ENCODE peak calls at places on chromosomes 5 and 9, in nine cellular contexts. X is right lobe of liver, R is coronary artery, J is psoas muscle, O is mammary epithelial cell, V is heart right ventricle, W is astrocyte of the spinal cord, N is cardiac muscle cell, A is spleen. I is an unnamed sample.

GRCh38 chr5:112691341-112691685 is 46.4 kb upstream of the APC start:
- DNase-seq in A (no peak), W (no peak), O (no peak), N (no peak), X (no peak), J (no peak), R (no peak), V (no peak), I (no peak)

GRCh38 chr5:39058984-39059565 is 15.1 kb downstream of the RICTOR start:
- DNase-seq in X (no peak), A (no peak), J (no peak), V (no peak), R (no peak), N (no peak), O (no peak), W (no peak), I (no peak)

GRCh38 chr9:88532320-88532719 is 2.7 kb upstream of the NXNL2 start:
- DNase-seq in X (peak; percentile 54), N (peak; percentile 63), R (no peak), W (peak; percentile 46), A (peak; percentile 74), O (no peak), V (no peak), J (peak; percentile 57), I (no peak)

GRCh38 chr9:78032599-78033457 is 1.2 kb upstream of the GNAQ start:
- DNase-seq in X (no peak), J (no peak), A (no peak), V (no peak), N (no peak), O (no peak), R (no peak), W (peak; percentile 60), I (no peak)

GRCh38 chr9:126671983-126672382 is 58.3 kb downstream of the LMX1B start:
- DNase-seq in W (no peak), A (no peak), O (no peak), V (no peak), R (no peak), J (no peak), X (no peak), N (no peak), I (no peak)

GRCh38 chr5:57692582-57693487 is 210.2 kb upstream of the ACTBL2 start:
- DNase-seq in N (peak; percentile 94), J (peak; percentile 84), V (peak; percentile 74), A (no peak), R (peak; percentile 85), O (peak; percentile 98), W (peak; percentile 94), X (peak; percentile 84), I (no peak)

GRCh38 chr9:135803441-135803840 is 101.5 kb downstream of the KCNT1 start:
- DNase-seq in A (no peak), V (no peak), W (no peak), N (no peak), X (no peak), J (peak; percentile 16), R (no peak), O (no peak), I (peak; percentile 85)

GRCh38 chr9:120891255-120891954 is 14.4 kb upstream of the PHF19 start:
- DNase-seq in N (no peak), J (no peak), O (no peak), X (no peak), R (no peak), V (no peak), A (no peak), W (no peak), I (no peak)

GRCh38 chr9:89799766-89800165 is 195.0 kb downstream of the GADD45G start:
- DNase-seq in A (no peak), O (no peak), J (no peak), N (no peak), R (no peak), W (no peak), X (no peak), V (no peak), I (no peak)

GRCh38 chr5:31645420-31646081 is 6.6 kb downstream of the PDZD2 start:
- DNase-seq in N (no peak), J (no peak), O (no peak), W (no peak), X (no peak), A (no peak), V (peak; percentile 18), R (no peak), I (no peak)

GRCh38 chr9:32969270-32969669 is 32.2 kb downstream of the APTX start:
- DNase-seq in A (no peak), N (no peak), O (peak; percentile 6), X (no peak), R (no peak), W (peak; percentile 13), J (no peak), V (no peak), I (no peak)

GRCh38 chr9:92963831-92964606 is 16.7 kb downstream of the FGD3 start:
- DNase-seq in V (no peak), X (peak; percentile 59), A (peak; percentile 94), N (no peak), R (no peak), W (no peak), O (no peak), J (no peak), I (no peak)

GRCh38 chr9:33377089-33377715 is 25.2 kb downstream of the AQP7 start:
- DNase-seq in N (no peak), R (no peak), V (no peak), X (no peak), J (peak; percentile 28), A (no peak), W (no peak), O (no peak), I (peak; percentile 70)

GRCh38 chr5:10527281-10527950 is 36.5 kb upstream of the ANKRD33B start:
- DNase-seq in W (peak; percentile 54), R (no peak), O (no peak), J (no peak), A (no peak), N (peak; percentile 62), X (no peak), V (no peak), I (peak; percentile 20)

GRCh38 chr5:79183011-79183410 is 52.9 kb upstream of the JMY start:
- DNase-seq in X (no peak), V (no peak), O (no peak), N (no peak), J (no peak), R (no peak), A (no peak), W (no peak), I (no peak)

GRCh38 chr9:33186457-33187168 is 19.5 kb upstream of the B4GALT1 start:
- DNase-seq in O (peak; percentile 77), J (no peak), W (no peak), V (peak; percentile 61), R (no peak), X (no peak), N (peak; percentile 72), A (no peak), I (no peak)

GRCh38 chr9:79053613-79054012 is 518.2 kb upstream of the TLE4 start:
- DNase-seq in R (no peak), J (no peak), A (no peak), V (no peak), W (peak; percentile 4), O (peak; percentile 48), N (no peak), X (no peak), I (no peak)

GRCh38 chr5:130549884-130550552 is 615.0 kb downstream of the HINT1 start:
- DNase-seq in O (peak; percentile 85), X (no peak), J (no peak), V (no peak), R (no peak), W (peak; percentile 93), A (no peak), N (peak; percentile 78), I (no peak)

GRCh38 chr5:167902298-167902697 is 389.1 kb upstream of the WWC1 start:
- DNase-seq in W (no peak), N (no peak), R (no peak), V (no peak), J (no peak), A (no peak), O (no peak), X (no peak), I (no peak)
- TF ChIP-seq CTCF in W (no peak), N (no peak), R (no peak), V (no peak), J (no peak), A (no peak), O (no peak), X (no peak), I (no peak)

GRCh38 chr9:131856105-131856504 is 116.2 kb upstream of the RAPGEF1 start:
- DNase-seq in W (no peak), V (no peak), O (no peak), A (no peak), J (no peak), N (no peak), X (no peak), R (no peak), I (no peak)
- TF ChIP-seq CTCF in W (peak; percentile 18), V (no peak), O (no peak), A (no peak), J (no peak), N (no peak), X (no peak), R (no peak), I (peak; percentile 14)

DNA sequence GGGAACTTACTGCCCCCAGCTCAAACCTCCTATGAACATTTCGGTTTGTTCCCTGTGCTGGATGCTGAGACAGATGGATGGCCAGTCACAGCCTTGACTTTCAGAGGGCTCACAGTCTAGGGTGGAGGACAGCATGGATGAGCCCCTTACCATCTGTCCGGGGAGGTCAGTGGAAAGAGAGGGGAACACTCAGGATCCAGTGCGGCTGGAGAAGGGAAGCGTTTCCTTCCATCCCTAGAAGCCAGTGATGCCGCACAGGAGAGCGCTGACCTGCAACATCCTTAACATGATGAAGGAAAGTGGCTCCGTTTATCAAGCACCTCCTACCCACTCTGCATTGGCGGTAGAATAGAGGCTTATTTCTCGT is 17.7 kb upstream of the ORM1 start:
- DNase-seq in X (no peak), O (no peak), R (no peak), W (no peak), N (no peak), J (no peak), V (no peak), A (peak; percentile 30), I (peak; percentile 20)
- TF ChIP-seq CTCF in X (no peak), O (no peak), R (no peak), W (no peak), N (no peak), J (no peak), V (no peak), A (no peak), I (no peak)

DNA sequence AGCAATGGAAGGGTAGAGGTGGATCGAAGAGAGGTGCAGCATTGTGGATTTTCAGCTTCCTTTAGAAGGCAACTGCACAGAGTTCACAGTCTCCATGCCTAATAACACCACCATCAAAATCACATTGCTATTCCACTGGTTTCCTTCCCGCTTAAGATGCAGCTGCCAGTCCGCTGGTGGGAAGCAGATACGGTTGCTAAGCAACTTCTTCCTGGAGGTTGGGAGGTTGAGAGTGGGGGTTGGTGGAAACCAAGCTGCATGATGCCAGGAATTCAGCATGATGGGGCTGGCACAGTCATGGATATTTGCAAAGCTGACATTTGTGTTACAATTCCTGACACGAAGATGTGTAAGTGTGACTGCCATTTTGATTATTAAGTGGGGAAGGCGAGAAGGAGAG is 87.6 kb downstream of the GLDC start:
- DNase-seq in W (no peak), R (no peak), N (peak; percentile 44), O (no peak), A (no peak), J (no peak), V (peak; percentile 14), X (no peak), I (no peak)
- TF ChIP-seq CTCF in W (no peak), R (no peak), N (no peak), O (no peak), A (no peak), J (no peak), V (no peak), X (no peak), I (no peak)